ENCODE peak calls at places on chromosomes 11 and 22, in four cellular contexts. E is AG04450; N is heart left ventricle; V is activated CD8-positive, alpha-beta T cell treated with anti-CD3 and anti-CD28 coated beads for 36 hours. A is an unnamed sample.

GRCh38 chr11:93225642-93226041 is 27.9 kb upstream of the SLC36A4 start:
- DNase-seq in E (no peak), V (no peak), N (no peak), A (no peak)

GRCh38 chr11:83782329-83782728 is 496.2 kb upstream of the CCDC90B start:
- DNase-seq in E (no peak), V (no peak), N (no peak), A (no peak)

GRCh38 chr11:124123587-124123986 is 8.3 kb downstream of the VWA5A start:
- DNase-seq in N (no peak), E (no peak), V (no peak), A (no peak)

GRCh38 chr22:18091916-18092526 is 14.2 kb downstream of the PEX26 start:
- DNase-seq in N (peak), E (no peak), V (peak), A (no peak)

GRCh38 chr22:48104786-48105185 is 1342.3 kb downstream of the TBC1D22A start:
- DNase-seq in E (no peak), V (no peak), N (no peak), A (no peak)

GRCh38 chr11:1785749-1786261 is 22.1 kb upstream of the CTSD start:
- DNase-seq in V (no peak), N (no peak), E (no peak), A (no peak)

GRCh38 chr22:22955866-22956535 is 68.4 kb downstream of the IGLL5 start:
- DNase-seq in V (peak), N (peak), E (peak), A (peak)

GRCh38 chr11:126362879-126363655 is 7.6 kb downstream of the ST3GAL4 start:
- DNase-seq in V (no peak), N (no peak), E (no peak), A (no peak)

GRCh38 chr11:72088076-72088806 is 7.6 kb downstream of the LRRC51 start:
- DNase-seq in N (no peak), E (no peak), V (no peak), A (no peak)

GRCh38 chr22:31179345-31179744 is 19.4 kb downstream of the RNF185 start:
- DNase-seq in E (no peak), V (no peak), N (no peak), A (no peak)

GRCh38 chr11:518463-519202 is 11.6 kb upstream of the RNH1 start:
- DNase-seq in V (peak), E (peak), N (peak), A (peak)

GRCh38 chr11:64331569-64332371 is 8.2 kb upstream of the CCDC88B start:
- DNase-seq in E (peak), V (peak), N (peak), A (no peak)
- TF ChIP-seq CTCF in E (peak), V (peak), N (peak), A (peak)

GRCh38 chr11:12083380-12083779 is 27.0 kb upstream of the MICAL2 start:
- DNase-seq in N (no peak), V (peak), E (no peak), A (no peak)
- TF ChIP-seq CTCF in N (peak), V (no peak), E (peak), A (peak)

GRCh38 chr11:122755409-122755808 is 82.9 kb upstream of the CRTAM start:
- DNase-seq in V (no peak), E (no peak), N (no peak), A (no peak)

GRCh38 chr11:122754553-122755322 is 83.6 kb upstream of the CRTAM start:
- DNase-seq in N (no peak), E (no peak), V (peak), A (no peak)

GRCh38 chr11:122757201-122757600 is 81.1 kb upstream of the CRTAM start:
- DNase-seq in N (no peak), V (no peak), E (no peak), A (no peak)

GRCh38 chr11:122755941-122756340 is 82.4 kb upstream of the CRTAM start:
- DNase-seq in N (no peak), E (no peak), V (no peak), A (no peak)

DNA sequence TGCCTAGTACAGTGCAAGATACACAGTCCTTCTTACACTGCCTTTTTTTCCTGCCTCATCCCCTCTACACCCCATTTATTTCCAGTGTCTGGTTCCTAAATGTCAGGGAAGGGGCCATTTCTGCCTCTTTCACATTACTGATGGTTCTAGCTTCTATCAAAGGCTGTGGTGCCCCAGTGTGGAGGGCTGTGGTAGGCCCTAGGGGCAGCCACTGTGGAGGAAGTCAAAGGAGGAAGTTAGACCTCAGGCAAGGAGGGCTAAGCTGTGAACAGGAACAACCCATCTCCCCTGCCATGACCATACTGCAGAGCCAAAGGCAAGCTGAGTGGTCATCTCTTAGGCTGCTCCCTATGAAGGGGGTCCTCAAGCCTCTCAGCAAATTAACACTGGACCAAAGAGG is 81.9 kb upstream of the CRTAM start:
- DNase-seq in E (no peak), V (peak), N (peak), A (no peak)
- TF ChIP-seq CTCF in E (no peak), V (peak), N (no peak), A (no peak)

DNA sequence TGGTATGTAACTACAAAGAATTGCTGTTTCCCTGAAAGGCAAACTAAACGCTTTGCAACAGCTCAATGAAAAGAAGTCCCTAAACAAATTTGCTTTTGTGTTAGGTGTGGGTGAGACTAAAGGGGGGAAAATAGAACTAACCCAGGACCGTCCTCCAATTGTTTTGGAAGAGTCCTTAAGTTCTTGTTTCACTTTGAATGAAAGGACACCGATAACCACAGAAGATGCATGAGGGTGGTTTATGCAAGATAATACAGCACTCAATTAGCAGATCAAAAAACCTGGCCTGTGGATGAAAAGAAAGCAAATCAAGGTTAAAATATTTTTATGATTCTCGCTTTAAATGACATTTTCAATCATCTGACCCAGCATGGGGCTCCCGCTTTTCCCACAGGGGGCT is 304.5 kb upstream of the SYN3 start:
- DNase-seq in E (no peak), V (no peak), N (no peak), A (no peak)
- TF ChIP-seq CTCF in E (no peak), V (no peak), N (no peak), A (no peak)

DNA sequence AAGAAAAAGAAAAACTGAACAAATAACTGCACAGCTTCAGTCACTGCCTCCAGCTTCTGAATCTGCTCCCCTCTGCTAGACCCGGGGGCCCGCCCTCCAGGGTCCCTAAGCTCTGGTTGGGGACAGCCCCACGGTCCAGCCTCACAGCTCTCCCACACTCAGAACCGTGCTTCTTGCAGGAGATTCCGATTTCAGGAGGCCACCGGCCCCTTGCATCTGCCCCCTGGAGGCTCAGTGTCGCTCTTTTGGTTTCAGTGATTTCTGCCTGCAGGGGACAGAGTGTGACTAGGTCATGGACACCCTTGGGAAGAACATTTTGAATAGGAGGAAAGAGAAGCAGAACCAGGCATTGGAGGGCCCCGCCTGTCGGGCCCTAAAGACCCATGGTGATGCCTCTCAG is 23.1 kb upstream of the RPS3 start:
- DNase-seq in V (no peak), N (no peak), E (no peak), A (no peak)
- TF ChIP-seq CTCF in V (no peak), N (no peak), E (peak), A (peak)

GRCh38 chr11:63713776-63714175 is 32.5 kb downstream of the RTN3 start:
- DNase-seq in E (no peak), V (no peak), N (no peak), A (no peak)

GRCh38 chr11:63709336-63709735 is 28.0 kb downstream of the RTN3 start:
- DNase-seq in E (no peak), V (no peak), N (no peak), A (no peak)

GRCh38 chr11:63708764-63709163 is 27.5 kb downstream of the RTN3 start:
- DNase-seq in N (no peak), E (no peak), V (no peak), A (no peak)

GRCh38 chr11:63711838-63712237 is 30.5 kb downstream of the RTN3 start:
- DNase-seq in V (no peak), E (no peak), N (no peak), A (no peak)

DNA sequence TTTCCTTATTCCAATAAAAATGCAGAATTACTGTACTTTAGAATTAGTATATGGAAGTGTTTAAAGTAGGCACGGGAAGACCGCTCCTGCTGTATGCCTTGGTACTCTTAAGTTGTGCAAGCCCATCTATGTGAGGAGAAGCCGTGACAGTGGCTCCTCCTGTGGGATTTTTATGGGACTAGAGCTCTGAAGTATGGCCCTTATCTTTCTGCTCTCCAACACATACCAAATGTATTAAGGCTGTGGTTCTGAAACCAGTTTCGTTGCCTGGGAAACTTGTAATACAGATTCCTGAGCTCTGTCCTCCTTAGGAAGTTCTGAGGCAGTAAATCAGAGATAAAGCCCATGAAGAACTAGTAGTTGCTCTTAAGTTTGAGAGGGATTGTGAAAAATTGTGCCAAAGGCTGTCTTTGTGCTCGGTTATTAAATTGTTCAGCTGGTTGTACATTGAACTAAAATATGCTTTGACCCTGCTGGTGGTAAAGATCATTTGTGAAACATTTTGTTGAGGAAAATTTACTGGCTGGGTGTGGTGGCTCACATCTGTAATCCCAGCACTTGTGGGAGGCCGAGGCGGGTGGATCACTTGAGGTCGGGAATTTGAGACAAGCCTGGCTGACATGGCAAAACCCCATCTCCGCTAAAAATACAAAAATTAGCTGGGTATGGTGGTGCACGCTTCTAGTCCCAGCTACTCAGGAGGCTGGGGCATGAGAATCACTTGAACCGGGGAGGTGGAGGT is 29.3 kb downstream of the RTN3 start:
- DNase-seq in V (no peak), N (no peak), E (peak), A (no peak)
- TF ChIP-seq CTCF in V (no peak), N (peak), E (no peak), A (no peak)

GRCh38 chr11:61787928-61788491 is 4.4 kb downstream of the TMEM258 start:
- DNase-seq in E (peak), V (peak), N (no peak), A (peak)
- TF ChIP-seq CTCF in E (peak), V (peak), N (peak), A (peak)